ENCODE peak calls at places on chromosomes 3 and 15, in six cellular contexts. R is hypothalamus; B is T-cell; A is NCI-H1694 treated with DMSO at 0.1 percent for 48 hours; H is cardiac muscle cell; U is activated naive CD4-positive, alpha-beta T cell treated with anti-CD3 and anti-CD28 coated beads, Interleukin-2, amount 10 ng/mL, durations not matched to agents 7 days and 5 days. Y is an unnamed sample.

GRCh38 chr3:133457025-133457424 is 57.2 kb downstream of the BFSP2 start:
- DNase-seq in R (no peak), B (no peak), A (no peak), H (no peak), U (no peak), Y (no peak)

GRCh38 chr3:3701949-3702348 is 97.3 kb upstream of the LRRN1 start:
- DNase-seq in R (no peak), B (no peak), A (no peak), H (no peak), U (no peak), Y (no peak)

GRCh38 chr15:85786778-85787114 is 8.0 kb downstream of the KLHL25 start:
- DNase-seq in R (no peak), B (no peak), A (no peak), H (no peak), U (no peak), Y (no peak)

GRCh38 chr3:151811474-151811873 is 2.4 kb upstream of the AADAC start:
- DNase-seq in R (no peak), B (no peak), A (no peak), H (no peak), U (no peak), Y (no peak)

GRCh38 chr15:84081391-84082168 is 154.0 kb upstream of the GOLGA6L4 start:
- DNase-seq in R (no peak), B (no peak), A (no peak), H (no peak), U (no peak), Y (no peak)

GRCh38 chr15:87940763-87941162 is 315.8 kb downstream of the NTRK3 start:
- DNase-seq in R (no peak), B (no peak), A (no peak), H (peak), U (no peak), Y (no peak)

GRCh38 chr3:133472242-133472641 is 72.4 kb downstream of the BFSP2 start:
- DNase-seq in R (no peak), B (no peak), A (peak), H (peak), U (no peak), Y (no peak)

GRCh38 chr3:140863481-140864084 is 78.1 kb upstream of the SLC25A36 start:
- DNase-seq in R (peak), B (no peak), A (peak), H (peak), U (peak), Y (peak)

GRCh38 chr15:47517737-47518136 is 199.6 kb upstream of the SEMA6D start:
- DNase-seq in R (no peak), B (no peak), A (no peak), H (peak), U (no peak), Y (no peak)

GRCh38 chr3:4426782-4427344 is 40.2 kb downstream of the SUMF1 start:
- DNase-seq in R (no peak), B (no peak), A (no peak), H (peak), U (no peak), Y (no peak)

GRCh38 chr15:69498987-69499386 is 46.4 kb downstream of the RPLP1 start:
- DNase-seq in R (no peak), B (no peak), A (no peak), H (no peak), U (no peak), Y (no peak)

GRCh38 chr3:189094539-189094938 is 77.2 kb upstream of the TPRG1 start:
- DNase-seq in R (no peak), B (no peak), A (no peak), H (no peak), U (no peak), Y (no peak)

GRCh38 chr15:47399100-47399499 is 318.2 kb upstream of the SEMA6D start:
- DNase-seq in R (no peak), B (no peak), A (no peak), H (no peak), U (no peak), Y (no peak)

GRCh38 chr3:108343479-108343870 is 47.1 kb downstream of the HHLA2 start:
- DNase-seq in R (no peak), B (no peak), A (no peak), H (no peak), U (no peak), Y (no peak)

Y was measured in cerebellar cortex.